ENCODE peak calls at places on chromosomes 7 and 10, in five cellular contexts. V is activated naive CD4-positive, alpha-beta T cell treated with Interleukin-2 at 50 U/mL for 16 hours; N is aorta; P is GM04504; S is activated T-cell treated with anti-CD3 and anti-CD28 coated beads, Interleukin-2, amount 50 U/mL, for 48 hours. Q is an unnamed sample.

GRCh38 chr7:114472896-114473512 is 58.4 kb downstream of the FOXP2 start:
- DNase-seq in N (no peak), P (no peak), S (no peak), V (no peak), Q (no peak)

GRCh38 chr10:5564537-5565204 is 39.9 kb downstream of the CALML3 start:
- DNase-seq in V (peak; percentile 7), N (peak; percentile 31), S (peak; percentile 36), P (no peak), Q (peak; percentile 22)

GRCh38 chr10:81116990-81117389 is 579.3 kb downstream of the SH2D4B start:
- DNase-seq in N (no peak), S (no peak), V (no peak), P (no peak), Q (no peak)

GRCh38 chr7:96178581-96178980 is 143.3 kb downstream of the SLC25A13 start:
- DNase-seq in N (no peak), S (no peak), P (no peak), V (no peak), Q (no peak)

GRCh38 chr7:144835166-144835611 is 664 bp downstream of the TPK1 start:
- DNase-seq in S (peak; percentile 68), N (peak; percentile 52), P (peak; percentile 24), V (no peak), Q (peak; percentile 48)

GRCh38 chr10:137606-138005 is 2.4 kb downstream of the ZMYND11 start:
- DNase-seq in V (no peak), S (no peak), N (no peak), P (no peak), Q (peak; percentile 43)

GRCh38 chr10:110915035-110915434 is 3.9 kb downstream of the BBIP1 start:
- DNase-seq in V (no peak), S (no peak), P (no peak), N (no peak), Q (peak; percentile 46)

GRCh38 chr7:40350100-40350499 is 215.3 kb downstream of the SUGCT start:
- DNase-seq in V (no peak), P (no peak), N (no peak), S (no peak), Q (no peak)

GRCh38 chr7:2530076-2530967 is 10.7 kb downstream of the LFNG start:
- DNase-seq in V (peak; percentile 71), S (peak; percentile 81), P (no peak), N (peak; percentile 79), Q (peak; percentile 82)

GRCh38 chr7:151080522-151081169 is at the start of gene FASTK:
- DNase-seq in N (peak; percentile 95), V (peak; percentile 91), P (peak; percentile 84), S (peak; percentile 87), Q (peak; percentile 86)

GRCh38 chr7:150737265-150738055 is at the start of gene GIMAP5:
- DNase-seq in S (peak; percentile 76), P (no peak), V (peak; percentile 68), N (no peak), Q (no peak)

GRCh38 chr10:79399242-79399831 is 46.1 kb downstream of the ZCCHC24 start:
- DNase-seq in V (no peak), S (no peak), P (peak; percentile 97), N (peak; percentile 95), Q (peak; percentile 74)

GRCh38 chr10:11397980-11398580 is 213.4 kb downstream of the USP6NL start:
- DNase-seq in S (no peak), P (peak; percentile 11), V (no peak), N (peak; percentile 61), Q (no peak)

GRCh38 chr10:126062132-126063032 is 166.0 kb downstream of the FANK1 start:
- DNase-seq in S (no peak), V (peak; percentile 4), N (peak; percentile 97), P (peak; percentile 98), Q (peak; percentile 100)

GRCh38 chr10:58727633-58728032 is 215.0 kb downstream of the BICC1 start:
- DNase-seq in V (no peak), S (no peak), N (no peak), P (no peak), Q (no peak)

GRCh38 chr7:142776206-142776844 is 5.6 kb downstream of the PRSS2 start:
- DNase-seq in N (peak; percentile 59), S (no peak), V (no peak), P (peak; percentile 31), Q (peak; percentile 7)